ENCODE peak calls at places on chromosomes 13 and 19, in ten cellular contexts. D is transverse colon, C is spleen, Z is breast epithelium, V is K562, R is upper lobe of left lung, W is stomach, L is HCT116, B is suprapubic skin, G is H1. S is an unnamed sample.

GRCh38 chr19:51026554-51026831 is at the start of gene KLK11:
- DNase-seq in D (no peak), C (no peak), Z (no peak), V (no peak), R (peak; percentile 81), W (peak; percentile 90), L (no peak), B (peak; percentile 64), G (no peak), S (no peak)

GRCh38 chr13:58531614-58532013 is 900.1 kb downstream of the PCDH17 start:
- DNase-seq in D (no peak), C (no peak), Z (no peak), V (no peak), R (no peak), W (no peak), L (no peak), B (no peak), G (no peak), S (no peak)

GRCh38 chr19:21335721-21336120 is 6.5 kb upstream of the ZNF708 start:
- DNase-seq in D (no peak), C (no peak), Z (no peak), V (no peak), R (no peak), W (no peak), L (no peak), B (no peak), G (no peak), S (no peak)

GRCh38 chr13:51584731-51585191 is 499 bp downstream of the WDFY2 start:
- DNase-seq in D (peak; percentile 62), C (no peak), Z (peak; percentile 55), V (peak; percentile 7), R (peak; percentile 92), W (peak; percentile 56), L (peak; percentile 23), B (peak; percentile 90), G (peak; percentile 34), S (peak; percentile 84)

GRCh38 chr19:3474614-3475013 is 5.7 kb downstream of the SMIM24 start:
- DNase-seq in D (no peak), C (no peak), Z (no peak), V (no peak), R (no peak), W (no peak), L (no peak), B (no peak), G (no peak), S (no peak)

GRCh38 chr13:100523994-100524393 is 64.6 kb downstream of the GGACT start:
- DNase-seq in D (no peak), C (no peak), Z (no peak), V (no peak), R (no peak), W (no peak), L (no peak), B (no peak), G (no peak), S (no peak)

GRCh38 chr13:111316161-111316730 is 4.2 kb upstream of the TEX29 start:
- DNase-seq in D (no peak), C (no peak), Z (no peak), V (no peak), R (no peak), W (no peak), L (no peak), B (no peak), G (no peak), S (no peak)

GRCh38 chr19:49387936-49388372 is at the start of gene KASH5:
- DNase-seq in D (peak; percentile 78), C (peak; percentile 95), Z (peak; percentile 75), V (peak; percentile 86), R (peak; percentile 97), W (peak; percentile 83), L (no peak), B (no peak), G (no peak), S (peak; percentile 77)

GRCh38 chr19:12701596-12702282 is 5.3 kb upstream of the FBXW9 start:
- DNase-seq in D (no peak), C (no peak), Z (no peak), V (no peak), R (no peak), W (no peak), L (no peak), B (peak; percentile 61), G (no peak), S (no peak)
- H3K4me3 ChIP-seq in D (no peak overlapping the region), C (no peak overlapping the region), Z (no peak overlapping the region), V (no peak overlapping the region), R (no peak overlapping the region), W (no peak overlapping the region), L (no peak overlapping the region), B (no peak overlapping the region), G (no peak overlapping the region), S (no peak overlapping the region)

DNA sequence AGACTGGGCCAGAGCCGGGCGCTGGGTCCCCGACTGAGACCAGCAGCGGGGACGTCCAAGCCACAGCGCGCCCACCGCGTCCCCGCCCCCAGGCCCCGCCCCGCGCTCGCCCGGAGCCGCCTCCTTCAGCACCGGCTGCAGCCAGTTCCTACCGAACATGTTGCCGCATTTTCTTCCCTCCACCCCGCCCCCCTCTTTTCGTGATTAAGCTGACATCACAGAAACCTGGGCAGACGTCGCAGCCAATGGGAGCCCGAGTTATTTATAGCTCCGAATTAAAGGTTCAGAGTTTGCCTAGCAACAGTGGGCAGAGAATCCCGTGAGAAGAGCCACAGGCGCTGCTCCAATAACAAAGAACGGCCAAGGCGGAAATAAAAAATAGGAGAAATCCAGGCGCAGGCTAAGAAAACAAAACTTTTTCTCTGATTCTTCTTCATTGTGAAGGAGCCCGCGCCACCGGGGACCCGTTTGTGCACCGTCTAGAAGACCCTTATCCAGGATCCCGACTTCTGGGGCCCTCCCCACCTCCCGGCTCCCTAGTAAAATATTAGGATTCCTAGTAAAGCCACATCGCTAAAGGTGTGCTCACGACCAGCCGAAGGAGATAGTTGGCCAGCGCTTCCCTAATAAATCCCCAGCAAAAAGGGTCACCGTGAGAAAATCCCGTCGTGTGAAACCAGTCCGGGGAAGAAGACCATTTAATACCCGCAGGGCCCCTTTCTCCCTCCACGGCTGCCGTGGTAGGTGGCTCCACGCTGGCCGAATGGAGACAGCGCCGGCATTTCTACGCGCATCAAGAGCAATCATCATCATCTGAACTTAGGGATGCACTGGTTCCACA is 61.7 kb downstream of the SERP2 start:
- DNase-seq in D (peak; percentile 98), C (peak; percentile 96), Z (peak; percentile 99), V (peak; percentile 91), R (peak; percentile 98), W (peak; percentile 97), L (peak; percentile 92), B (peak; percentile 98), G (peak; percentile 98), S (peak; percentile 99)
- TF ChIP-seq POLR2A in D (peak; percentile 84), C (peak; percentile 38), Z (peak; percentile 81), V (peak; percentile 43), R (peak; percentile 84), W (peak; percentile 84), L (peak; percentile 15), B (no peak), G (peak; percentile 93), S (peak; percentile 49)

DNA sequence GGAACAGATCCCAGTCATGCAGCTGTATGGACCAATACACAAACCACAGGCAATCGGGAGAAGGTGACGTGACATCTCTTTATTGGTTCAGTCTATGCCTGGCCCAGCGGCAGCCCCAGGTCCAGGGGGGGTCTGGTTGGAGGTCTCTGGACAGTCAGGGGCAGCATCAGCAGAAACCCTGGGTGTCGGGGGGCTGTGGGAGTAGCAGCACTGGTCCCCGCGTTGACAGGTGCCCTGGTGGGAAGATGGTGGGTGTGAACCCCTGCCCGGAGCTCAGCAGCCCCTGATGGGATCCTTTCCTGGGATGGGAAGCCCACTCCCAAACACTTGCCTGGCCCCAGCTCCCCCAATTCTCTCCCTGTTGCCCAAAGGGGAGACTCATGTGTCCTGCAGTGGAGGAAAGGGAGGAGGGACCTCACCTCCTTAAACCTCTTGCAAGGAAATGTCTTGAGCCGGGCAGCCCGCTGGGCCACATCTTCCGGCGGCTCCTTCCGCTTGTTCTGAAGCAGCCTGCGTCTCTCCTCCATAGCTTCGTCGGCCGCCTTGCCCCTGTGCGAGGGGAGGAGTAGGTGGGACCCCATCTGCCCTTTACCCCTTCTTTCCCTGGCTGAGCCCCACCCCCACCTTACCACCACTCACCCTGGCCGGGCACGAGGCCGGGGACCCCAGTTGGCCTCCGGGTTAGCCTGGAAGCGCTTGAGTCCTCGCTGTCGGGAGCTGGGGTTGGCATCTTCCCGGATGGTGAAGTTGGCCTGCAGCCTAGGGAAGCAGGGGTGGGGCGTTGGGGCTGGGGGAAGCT is 2.4 kb upstream of the LYL1 start:
- DNase-seq in D (no peak), C (peak; percentile 92), Z (no peak), V (no peak), R (peak; percentile 78), W (no peak), L (no peak), B (no peak), G (no peak), S (no peak)
- TF ChIP-seq POLR2AphosphoS5 in D (no peak), C (peak; percentile 55), Z (no peak), V (no peak), R (no peak), W (no peak), L (no peak), B (no peak), G (no peak), S (no peak)

GRCh38 chr19:38618590-38619360 is at the start of gene EIF3K:
- DNase-seq in D (peak; percentile 99), C (peak; percentile 100), Z (peak; percentile 99), V (peak; percentile 98), R (peak; percentile 100), W (peak; percentile 99), L (peak; percentile 97), B (peak; percentile 99), G (peak; percentile 99), S (peak; percentile 99)

GRCh38 chr19:38617283-38617763 is 430 bp downstream of the MAP4K1 start:
- DNase-seq in D (no peak), C (peak; percentile 74), Z (no peak), V (no peak), R (no peak), W (no peak), L (no peak), B (no peak), G (no peak), S (no peak)

GRCh38 chr19:38616265-38616664 is 1.5 kb downstream of the MAP4K1 start:
- DNase-seq in D (no peak), C (no peak), Z (no peak), V (no peak), R (no peak), W (no peak), L (no peak), B (no peak), G (no peak), S (no peak)

GRCh38 chr19:38619361-38620174 is 580 bp downstream of the EIF3K start:
- DNase-seq in D (no peak), C (no peak), Z (no peak), V (no peak), R (no peak), W (no peak), L (no peak), B (no peak), G (no peak), S (no peak)

DNA sequence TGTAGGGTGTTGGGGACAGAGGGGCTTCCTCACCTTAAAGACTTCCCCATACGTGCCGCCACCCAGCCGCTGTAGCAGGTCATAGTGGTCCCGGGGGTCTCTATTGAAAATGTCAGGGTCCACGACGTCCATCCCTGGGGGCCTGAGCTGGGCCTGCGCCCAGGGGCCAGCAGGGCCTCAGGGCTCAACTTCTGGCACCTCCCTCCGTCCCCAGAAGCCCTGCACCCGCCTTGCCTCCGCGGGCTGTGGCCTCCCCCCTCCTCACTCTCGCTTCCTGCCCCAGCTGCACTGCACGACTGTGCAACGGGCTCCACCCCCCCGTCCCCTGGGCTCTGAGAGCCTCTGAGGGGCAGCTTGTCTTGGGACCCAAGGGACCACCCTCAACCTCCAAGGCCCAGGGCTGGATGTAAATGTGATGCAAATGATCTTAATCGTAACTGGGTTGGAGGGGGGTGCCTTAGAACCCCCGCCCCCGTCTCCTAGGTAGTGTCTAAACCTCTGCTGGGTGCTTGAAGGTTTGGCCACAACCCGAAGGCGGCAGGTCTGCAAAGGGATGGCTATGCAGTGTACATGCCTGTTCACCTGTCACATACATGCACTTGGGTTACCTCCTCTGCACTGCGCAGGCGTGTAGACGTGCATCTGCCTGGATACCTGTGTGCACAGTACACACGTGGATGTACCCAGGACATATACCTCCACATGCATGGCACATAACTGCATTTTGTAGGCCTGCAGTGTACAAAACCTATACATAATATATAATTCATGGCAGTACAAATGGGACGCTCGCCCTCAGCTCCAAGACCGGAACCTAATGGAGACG is at the start of gene MAP4K1:
- DNase-seq in D (peak; percentile 78), C (peak; percentile 98), Z (no peak), V (peak; percentile 14), R (peak; percentile 86), W (peak; percentile 53), L (no peak), B (peak; percentile 77), G (no peak), S (no peak)
- H3K4me3 ChIP-seq in D (peak within 1 kb of the TSS; percentile 95), C (peak within 1 kb of the TSS; percentile 89), Z (peak within 1 kb of the TSS; percentile 87), V (peak within 1 kb of the TSS; percentile 93), R (peak within 1 kb of the TSS; percentile 82), W (peak within 1 kb of the TSS; percentile 85), L (peak within 1 kb of the TSS; percentile 99), B (peak within 1 kb of the TSS; percentile 92), G (peak within 1 kb of the TSS; percentile 57), S (peak within 1 kb of the TSS; percentile 81)